ENCODE peak calls at places on chromosomes 2 and 18, in six cellular contexts. S, J, V, E, Y and U are unnamed samples.
A peak's percentile ranks its signal among the peaks of the same experiment; 100 is the strongest.

GRCh38 chr2:237161239-237161638 is 75.5 kb downstream of the COPS8 start:
- DNase-seq in J (no peak), S (no peak), V (no peak), Y (peak; percentile 91), E (no peak), U (no peak)

GRCh38 chr2:188338463-188338862 is 46.8 kb downstream of the GULP1 start:
- DNase-seq in S (no peak), E (no peak), J (no peak), V (no peak), Y (no peak), U (no peak)

GRCh38 chr2:73197579-73197978 is 4.8 kb upstream of the NOTO start:
- DNase-seq in Y (no peak), S (no peak), E (no peak), J (no peak), V (no peak), U (no peak)

GRCh38 chr2:137207030-137207429 is 441.7 kb downstream of the THSD7B start:
- DNase-seq in V (no peak), S (no peak), Y (no peak), E (no peak), J (no peak), U (no peak)

GRCh38 chr2:68849579-68850030 is 21.6 kb downstream of the BMP10 start:
- DNase-seq in Y (no peak), V (no peak), E (no peak), J (no peak), S (no peak), U (no peak)

GRCh38 chr2:43041661-43042360 is 184.6 kb downstream of the ZFP36L2 start:
- DNase-seq in J (no peak), V (no peak), Y (no peak), E (peak; percentile 98), S (no peak), U (peak; percentile 5)

GRCh38 chr2:104774631-104775030 is 79.3 kb upstream of the POU3F3 start:
- DNase-seq in S (no peak), Y (no peak), V (no peak), E (no peak), J (no peak), U (no peak)

GRCh38 chr2:68767031-68767961 is 32.7 kb downstream of the ARHGAP25 start:
- DNase-seq in E (no peak), V (no peak), Y (no peak), S (no peak), J (no peak), U (no peak)

GRCh38 chr18:9706081-9706935 is 1.8 kb upstream of the RAB31 start:
- DNase-seq in V (no peak), J (no peak), S (no peak), Y (peak; percentile 56), E (no peak), U (no peak)

GRCh38 chr2:232236200-232236599 is 142.4 kb upstream of the ALPP start:
- DNase-seq in S (no peak), Y (no peak), J (no peak), V (no peak), E (no peak), U (no peak)

GRCh38 chr2:9284521-9285297 is 78.1 kb downstream of the ASAP2 start:
- DNase-seq in J (no peak), S (no peak), E (no peak), Y (no peak), V (no peak), U (no peak)

GRCh38 chr2:64582774-64583340 is 58.7 kb downstream of the AFTPH start:
- DNase-seq in V (no peak), E (no peak), Y (no peak), S (no peak), J (no peak), U (no peak)

GRCh38 chr2:235659767-235660322 is 166.0 kb downstream of the AGAP1 start:
- DNase-seq in V (no peak), S (no peak), Y (no peak), E (no peak), J (no peak), U (no peak)

GRCh38 chr18:69558088-69558487 is 157.4 kb downstream of the DOK6 start:
- DNase-seq in E (no peak), Y (no peak), V (no peak), J (no peak), S (no peak), U (no peak)

GRCh38 chr2:72770879-72771461 is 54.9 kb downstream of the EXOC6B start:
- DNase-seq in V (peak; percentile 77), S (no peak), E (peak; percentile 63), Y (peak; percentile 72), J (peak; percentile 40), U (peak; percentile 40)

GRCh38 chr18:56389190-56389589 is 249.2 kb downstream of the TXNL1 start:
- DNase-seq in S (no peak), J (no peak), V (no peak), Y (no peak), E (no peak), U (no peak)

GRCh38 chr2:207181526-207182274 is 16.0 kb upstream of the KLF7 start:
- DNase-seq in V (no peak), Y (no peak), E (no peak), J (no peak), S (no peak), U (no peak)

GRCh38 chr2:225008935-225009334 is 33.3 kb downstream of the DOCK10 start:
- DNase-seq in J (no peak), E (no peak), S (no peak), Y (no peak), V (no peak), U (no peak)

GRCh38 chr2:157264099-157264498 is 6.6 kb downstream of the GALNT5 start:
- DNase-seq in E (no peak), J (no peak), Y (no peak), S (no peak), V (no peak), U (no peak)

GRCh38 chr18:27762054-27762453 is 414.9 kb downstream of the CDH2 start:
- DNase-seq in S (no peak), Y (no peak), J (no peak), V (no peak), E (no peak), U (no peak)

GRCh38 chr2:195520671-195521155 is 136.3 kb upstream of the SLC39A10 start:
- DNase-seq in J (no peak), S (no peak), V (no peak), Y (no peak), E (no peak), U (no peak)

GRCh38 chr2:8646731-8647461 is 35.0 kb upstream of the ID2 start:
- DNase-seq in V (no peak), Y (peak; percentile 53), E (no peak), J (no peak), S (no peak), U (no peak)

GRCh38 chr2:127423880-127424279 is 5.7 kb downstream of the PROC start:
- DNase-seq in Y (no peak), J (no peak), S (no peak), V (no peak), E (no peak), U (no peak)

GRCh38 chr2:159891917-159892691 is 94.1 kb upstream of the CD302 start:
- DNase-seq in V (no peak), Y (no peak), J (no peak), E (peak; percentile 21), S (no peak), U (no peak)

GRCh38 chr2:25098558-25099486 is 56.9 kb downstream of the EFR3B start:
- DNase-seq in Y (peak; percentile 83), S (no peak), J (no peak), E (no peak), V (no peak), U (no peak)

GRCh38 chr2:204024503-204024902 is 87.9 kb downstream of the ICOS start:
- DNase-seq in Y (no peak), S (no peak), V (no peak), E (peak; percentile 22), J (no peak), U (peak; percentile 9)

GRCh38 chr18:58896734-58897508 is 32.2 kb downstream of the ZNF532 start:
- DNase-seq in S (no peak), Y (no peak), E (no peak), J (no peak), V (no peak), U (no peak)

GRCh38 chr2:58448065-58448507 is 207.0 kb upstream of the FANCL start:
- DNase-seq in S (peak; percentile 51), V (peak; percentile 69), E (peak; percentile 50), J (peak; percentile 6), Y (no peak), U (peak; percentile 12)

GRCh38 chr2:3738454-3738853 is 35.1 kb downstream of the DCDC2C start:
- DNase-seq in V (peak; percentile 25), E (no peak), J (no peak), Y (no peak), S (no peak), U (no peak)

GRCh38 chr2:36741188-36741587 is 44.7 kb downstream of the VIT start:
- DNase-seq in J (no peak), V (no peak), E (no peak), Y (no peak), S (no peak), U (no peak)

GRCh38 chr2:178994264-178994663 is 55.7 kb downstream of the CCDC141 start:
- DNase-seq in V (no peak), S (no peak), Y (no peak), E (no peak), J (no peak), U (no peak)

GRCh38 chr2:215750763-215751162 is 262.6 kb downstream of the MREG start:
- DNase-seq in E (no peak), J (no peak), V (no peak), Y (no peak), S (no peak), U (no peak)

GRCh38 chr2:86025976-86026743 is 79.5 kb downstream of the POLR1A start:
- DNase-seq in Y (peak; percentile 62), V (no peak), S (no peak), J (no peak), E (no peak), U (no peak)

GRCh38 chr2:187702157-187702556 is 147.9 kb upstream of the TFPI start:
- DNase-seq in V (no peak), S (no peak), E (no peak), J (no peak), Y (no peak), U (no peak)

GRCh38 chr2:12070581-12070980 is 324.1 kb downstream of the LPIN1 start:
- DNase-seq in S (no peak), J (no peak), V (no peak), E (no peak), Y (no peak), U (no peak)

GRCh38 chr2:215107229-215108056 is 31.0 kb downstream of the ABCA12 start:
- DNase-seq in E (no peak), V (no peak), S (no peak), Y (no peak), J (no peak), U (no peak)

GRCh38 chr2:184646177-184646576 is 47.8 kb downstream of the ZNF804A start:
- DNase-seq in V (no peak), J (no peak), S (no peak), Y (no peak), E (no peak), U (no peak)

GRCh38 chr2:94622113-94622618 is 249.1 kb upstream of the TEKT4 start:
- DNase-seq in J (no peak), V (no peak), Y (no peak), S (no peak), E (no peak), U (no peak)